ENCODE peak calls at places on chromosomes 3 and 15, in six cellular contexts. R is tibial artery, L is H1, G is ascending aorta, E is AG04450, J is GM23248. T is an unnamed sample.

GRCh38 chr15:88619796-88620195 is 1.3 kb upstream of the AEN start:
- DNase-seq in R (no peak), L (no peak), G (no peak), E (no peak), J (no peak), T (no peak)

GRCh38 chr15:79676621-79677020 is 220.2 kb downstream of the MTHFS start:
- DNase-seq in R (no peak), L (no peak), G (no peak), E (no peak), J (no peak), T (no peak)

GRCh38 chr3:187150599-187150998 is 11.3 kb upstream of the RPL39L start:
- DNase-seq in R (no peak), L (no peak), G (no peak), E (no peak), J (no peak), T (no peak)

GRCh38 chr15:67177750-67178149 is 76.7 kb downstream of the AAGAB start:
- DNase-seq in R (peak; percentile 43), L (no peak), G (no peak), E (no peak), J (peak; percentile 46), T (no peak)

GRCh38 chr15:81506071-81506470 is 132.1 kb upstream of the TMC3 start:
- DNase-seq in R (no peak), L (no peak), G (no peak), E (no peak), J (no peak), T (no peak)

GRCh38 chr15:51887887-51888592 is 58.6 kb downstream of the TMOD3 start:
- DNase-seq in R (no peak), L (no peak), G (no peak), E (no peak), J (no peak), T (no peak)

GRCh38 chr3:27507515-27508266 is 23.5 kb upstream of the SLC4A7 start:
- DNase-seq in R (no peak), L (no peak), G (no peak), E (no peak), J (no peak), T (no peak)

GRCh38 chr3:150764607-150765366 is 1.8 kb upstream of the SIAH2 start:
- DNase-seq in R (no peak), L (no peak), G (no peak), E (no peak), J (no peak), T (no peak)

GRCh38 chr3:137962251-137962650 is 47.7 kb upstream of the CLDN18 start:
- DNase-seq in R (no peak), L (no peak), G (no peak), E (no peak), J (no peak), T (no peak)

GRCh38 chr3:152459572-152459971 is 190.8 kb downstream of the MBNL1 start:
- DNase-seq in R (no peak), L (no peak), G (no peak), E (no peak), J (no peak), T (no peak)

GRCh38 chr3:124799676-124800075 is 69.4 kb downstream of the UMPS start:
- DNase-seq in R (no peak), L (no peak), G (no peak), E (no peak), J (no peak), T (no peak)

GRCh38 chr3:154018100-154018696 is 103.0 kb upstream of the ARHGEF26 start:
- DNase-seq in R (no peak), L (peak; percentile 21), G (no peak), E (no peak), J (peak; percentile 40), T (no peak)

GRCh38 chr15:77738038-77738370 is 105.3 kb upstream of the LINGO1 start:
- DNase-seq in R (no peak), L (no peak), G (no peak), E (no peak), J (no peak), T (no peak)

GRCh38 chr15:76196286-76196948 is 114.9 kb downstream of the ETFA start:
- DNase-seq in R (peak; percentile 81), L (no peak), G (no peak), E (peak; percentile 75), J (peak; percentile 93), T (peak; percentile 91)

GRCh38 chr15:90989040-90989768 is 5.1 kb downstream of the PRC1 start:
- DNase-seq in R (no peak), L (no peak), G (no peak), E (no peak), J (no peak), T (no peak)
- H3K4me3 ChIP-seq in R (no peak overlapping the region), L (no peak overlapping the region), G (no peak overlapping the region), E (no peak overlapping the region), J (no peak overlapping the region), T (no peak overlapping the region)

DNA sequence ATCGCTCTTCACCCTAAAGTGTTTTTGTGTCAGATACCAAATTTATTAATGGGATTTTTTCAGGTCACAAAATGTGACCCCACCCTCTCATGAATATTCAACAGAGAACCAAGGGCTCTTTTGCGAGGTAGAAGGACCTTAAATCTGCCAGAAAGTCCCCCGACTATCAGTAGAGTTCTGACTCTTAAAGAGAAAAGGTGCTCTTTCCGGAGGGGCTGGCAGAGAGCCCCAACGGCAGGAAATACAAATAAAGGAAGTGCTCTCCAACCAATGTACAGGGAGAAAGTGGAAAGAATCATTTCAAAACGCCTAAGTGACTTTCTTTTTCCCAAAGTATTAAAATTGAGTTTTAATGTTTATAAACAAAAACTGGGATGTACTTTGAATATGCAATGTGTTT is 517.2 kb downstream of the FOXP1 start:
- DNase-seq in R (no peak), L (no peak), G (no peak), E (no peak), J (no peak), T (no peak)
- H3K9me3 ChIP-seq in R (no peaks in the 10 kb centered on the region), L (no peaks in the 10 kb centered on the region), G (no peaks in the 10 kb centered on the region), E (no peaks in the 10 kb centered on the region), J (no peaks in the 10 kb centered on the region), T (no peaks in the 10 kb centered on the region)

GRCh38 chr3:9888540-9888939 is 1.9 kb upstream of the JAGN1 start:
- DNase-seq in R (no peak), L (no peak), G (no peak), E (no peak), J (no peak), T (no peak)
- H3K4me3 ChIP-seq in R (no peak overlapping the region), L (no peak overlapping the region), G (no peak overlapping the region), E (no peak overlapping the region), J (no peak overlapping the region), T (no peak overlapping the region)

DNA sequence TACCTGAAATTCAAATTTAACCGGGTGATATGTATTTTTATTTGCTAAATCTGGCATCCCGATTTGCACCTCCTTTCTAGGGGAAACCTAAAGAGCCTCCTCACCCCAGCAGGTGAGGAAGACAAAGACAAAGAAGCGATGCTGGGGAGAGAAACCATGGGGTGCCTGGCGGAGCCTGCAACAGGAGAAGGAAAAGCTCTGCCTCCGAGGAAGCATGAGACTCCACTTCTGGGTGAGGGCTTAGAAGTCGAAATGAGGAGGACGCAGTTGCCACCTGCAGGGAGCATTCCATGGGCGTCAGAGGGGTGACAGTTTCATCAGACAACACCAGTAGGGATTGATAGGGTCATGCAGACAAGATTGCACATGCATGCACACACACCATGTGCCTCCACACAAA is 30.5 kb upstream of the LYZL4 start:
- DNase-seq in R (no peak), L (no peak), G (no peak), E (no peak), J (no peak), T (no peak)
- H3K9me3 ChIP-seq in R (no peaks in the 10 kb centered on the region), L (no peaks in the 10 kb centered on the region), G (no peaks in the 10 kb centered on the region), E (no peaks in the 10 kb centered on the region), J (no peaks in the 10 kb centered on the region), T (no peaks in the 10 kb centered on the region)

GRCh38 chr3:126355777-126356372 is 1.3 kb downstream of the KLF15 start:
- DNase-seq in R (peak; percentile 99), L (peak; percentile 64), G (peak; percentile 93), E (no peak), J (peak; percentile 70), T (peak; percentile 99)

GRCh38 chr3:126356373-126357298 is 572 bp downstream of the KLF15 start:
- DNase-seq in R (peak; percentile 84), L (no peak), G (no peak), E (no peak), J (peak; percentile 49), T (peak; percentile 84)

GRCh38 chr3:126355251-126355650 is 2.0 kb downstream of the KLF15 start:
- DNase-seq in R (peak; percentile 51), L (no peak), G (no peak), E (no peak), J (no peak), T (no peak)

GRCh38 chr3:126353694-126354321 is 3.4 kb downstream of the KLF15 start:
- DNase-seq in R (peak; percentile 67), L (no peak), G (no peak), E (no peak), J (no peak), T (peak; percentile 15)

DNA sequence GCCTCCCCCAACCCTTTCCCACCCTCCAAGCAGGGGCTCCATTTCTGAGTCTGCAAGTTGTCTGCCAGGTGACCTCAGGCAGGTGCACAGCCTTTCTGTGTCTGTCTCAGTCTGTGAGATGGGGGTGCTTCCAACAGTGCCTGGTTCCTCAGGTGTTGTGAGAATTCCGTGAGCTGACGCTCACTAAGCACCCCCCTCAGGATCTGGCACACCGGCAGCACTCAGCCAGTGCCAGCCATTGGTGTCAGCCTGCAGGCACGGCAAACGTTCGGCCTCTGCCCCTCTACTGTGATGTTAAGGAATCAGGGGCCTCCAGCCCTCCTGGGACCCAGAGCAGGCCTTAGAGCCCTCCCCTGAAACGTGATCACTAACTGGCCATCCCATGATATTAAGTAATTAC is 2.4 kb downstream of the KLF15 start:
- DNase-seq in R (peak; percentile 66), L (no peak), G (no peak), E (no peak), J (no peak), T (peak; percentile 56)
- H3K4me3 ChIP-seq in R (peak overlapping the region; percentile 60), L (no peak overlapping the region), G (peak overlapping the region; percentile 97), E (no peak overlapping the region), J (no peak overlapping the region), T (peak overlapping the region; percentile 74)

DNA sequence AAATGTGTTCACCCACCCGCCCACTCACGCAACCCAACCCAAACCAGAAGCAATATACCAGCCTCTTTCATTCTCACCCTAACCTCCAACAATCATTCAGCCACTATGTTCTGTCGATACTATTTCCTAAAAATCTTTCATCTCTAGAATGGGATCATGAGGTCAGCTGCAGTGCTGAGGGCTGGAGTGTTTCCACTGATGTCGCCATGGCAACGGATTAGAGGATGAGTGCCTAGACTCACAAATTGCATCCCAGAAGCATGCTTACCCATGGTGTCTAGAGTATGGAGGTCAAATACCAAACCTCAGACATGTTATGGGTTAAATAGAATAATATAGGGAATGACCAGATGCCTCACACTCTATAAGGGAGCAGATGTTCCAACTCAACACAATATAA is 138.5 kb downstream of the GABRB3 start:
- DNase-seq in R (no peak), L (no peak), G (no peak), E (no peak), J (no peak), T (no peak)
- H3K9me3 ChIP-seq in R (no peaks in the 10 kb centered on the region), L (no peaks in the 10 kb centered on the region), G (no peaks in the 10 kb centered on the region), E (peaks cover 21% of the 10 kb centered on the region), J (no peaks in the 10 kb centered on the region), T (no peaks in the 10 kb centered on the region)